ENCODE peak calls at places on chromosomes 3 and 15, in six cellular contexts. One of them, this sample, is unnamed.
A peak's percentile ranks its signal among the peaks of the same experiment; 100 is the strongest.

GRCh38 chr15:35953424-35953823 is 407.5 kb upstream of the DPH6 start:
- DNase-seq in foreskin fibroblast: no peak
- DNase-seq in AG08396: no peak
- DNase-seq in ureter: no peak
- DNase-seq in NCI-H345: no peak
- DNase-seq in NCI-H2081 treated with DMSO at 0.1 percent for 48 hours: no peak
- DNase-seq in this sample: no peak

GRCh38 chr3:194212869-194213320 is 76.9 kb downstream of the HES1 start:
- DNase-seq in foreskin fibroblast: no peak
- DNase-seq in AG08396: no peak
- DNase-seq in ureter: no peak
- DNase-seq in NCI-H345: no peak
- DNase-seq in NCI-H2081 treated with DMSO at 0.1 percent for 48 hours: no peak
- DNase-seq in this sample: no peak

GRCh38 chr15:42166225-42166940 is 9.9 kb upstream of the PLA2G4F start:
- DNase-seq in foreskin fibroblast: no peak
- DNase-seq in AG08396: no peak
- DNase-seq in ureter: no peak
- DNase-seq in NCI-H345: no peak
- DNase-seq in NCI-H2081 treated with DMSO at 0.1 percent for 48 hours: no peak
- DNase-seq in this sample: no peak

GRCh38 chr3:15535757-15536156 is 14.3 kb upstream of the COLQ start:
- DNase-seq in foreskin fibroblast: no peak
- DNase-seq in AG08396: no peak
- DNase-seq in ureter: no peak
- DNase-seq in NCI-H345: no peak
- DNase-seq in NCI-H2081 treated with DMSO at 0.1 percent for 48 hours: no peak
- DNase-seq in this sample: no peak

GRCh38 chr3:15634671-15635661 is 33.4 kb downstream of the BTD start:
- DNase-seq in foreskin fibroblast: peak; percentile 68
- DNase-seq in AG08396: peak; percentile 18
- DNase-seq in ureter: no peak
- DNase-seq in NCI-H345: no peak
- DNase-seq in NCI-H2081 treated with DMSO at 0.1 percent for 48 hours: no peak
- DNase-seq in this sample: no peak

GRCh38 chr3:126760541-126760940 is 56.5 kb downstream of the CHCHD6 start:
- DNase-seq in foreskin fibroblast: no peak
- DNase-seq in AG08396: no peak
- DNase-seq in ureter: no peak
- DNase-seq in NCI-H345: no peak
- DNase-seq in NCI-H2081 treated with DMSO at 0.1 percent for 48 hours: no peak
- DNase-seq in this sample: no peak

GRCh38 chr3:38084019-38084968 is 45.3 kb downstream of the DLEC1 start:
- DNase-seq in foreskin fibroblast: peak; percentile 12
- DNase-seq in AG08396: peak; percentile 67
- DNase-seq in ureter: no peak
- DNase-seq in NCI-H345: no peak
- DNase-seq in NCI-H2081 treated with DMSO at 0.1 percent for 48 hours: no peak
- DNase-seq in this sample: no peak

GRCh38 chr3:144257381-144257780 is 285.8 kb downstream of the DIPK2A start:
- DNase-seq in foreskin fibroblast: peak; percentile 9
- DNase-seq in AG08396: no peak
- DNase-seq in ureter: no peak
- DNase-seq in NCI-H345: no peak
- DNase-seq in NCI-H2081 treated with DMSO at 0.1 percent for 48 hours: no peak
- DNase-seq in this sample: no peak

GRCh38 chr3:8886556-8886955 is 76.7 kb downstream of the RAD18 start:
- DNase-seq in foreskin fibroblast: no peak
- DNase-seq in AG08396: no peak
- DNase-seq in ureter: no peak
- DNase-seq in NCI-H345: no peak
- DNase-seq in NCI-H2081 treated with DMSO at 0.1 percent for 48 hours: no peak
- DNase-seq in this sample: no peak

GRCh38 chr15:82048809-82049208 is 3.0 kb upstream of the MEX3B start:
- DNase-seq in foreskin fibroblast: no peak
- DNase-seq in AG08396: no peak
- DNase-seq in ureter: no peak
- DNase-seq in NCI-H345: no peak
- DNase-seq in NCI-H2081 treated with DMSO at 0.1 percent for 48 hours: no peak
- DNase-seq in this sample: no peak

GRCh38 chr3:141275973-141276372 is 44.3 kb downstream of the PXYLP1 start:
- DNase-seq in foreskin fibroblast: peak; percentile 49
- DNase-seq in AG08396: no peak
- DNase-seq in ureter: no peak
- DNase-seq in NCI-H345: no peak
- DNase-seq in NCI-H2081 treated with DMSO at 0.1 percent for 48 hours: no peak
- DNase-seq in this sample: no peak

GRCh38 chr15:63365004-63365555 is 16.6 kb downstream of the CA12 start:
- DNase-seq in foreskin fibroblast: no peak
- DNase-seq in AG08396: no peak
- DNase-seq in ureter: no peak
- DNase-seq in NCI-H345: no peak
- DNase-seq in NCI-H2081 treated with DMSO at 0.1 percent for 48 hours: no peak
- DNase-seq in this sample: no peak

GRCh38 chr3:8575364-8576104 is 69.1 kb downstream of the SSUH2 start:
- DNase-seq in foreskin fibroblast: peak; percentile 37
- DNase-seq in AG08396: peak; percentile 13
- DNase-seq in ureter: no peak
- DNase-seq in NCI-H345: no peak
- DNase-seq in NCI-H2081 treated with DMSO at 0.1 percent for 48 hours: no peak
- DNase-seq in this sample: no peak

GRCh38 chr3:112814256-112814655 is 32.4 kb downstream of the CD200R1L start:
- DNase-seq in foreskin fibroblast: peak; percentile 51
- DNase-seq in AG08396: peak; percentile 24
- DNase-seq in ureter: no peak
- DNase-seq in NCI-H345: no peak
- DNase-seq in NCI-H2081 treated with DMSO at 0.1 percent for 48 hours: no peak
- DNase-seq in this sample: no peak

GRCh38 chr3:144036498-144036897 is 64.9 kb downstream of the DIPK2A start:
- DNase-seq in foreskin fibroblast: no peak
- DNase-seq in AG08396: no peak
- DNase-seq in ureter: no peak
- DNase-seq in NCI-H345: no peak
- DNase-seq in NCI-H2081 treated with DMSO at 0.1 percent for 48 hours: no peak
- DNase-seq in this sample: no peak

GRCh38 chr15:52505141-52505540 is 23.5 kb downstream of the MYO5A start:
- DNase-seq in foreskin fibroblast: no peak
- DNase-seq in AG08396: no peak
- DNase-seq in ureter: no peak
- DNase-seq in NCI-H345: no peak
- DNase-seq in NCI-H2081 treated with DMSO at 0.1 percent for 48 hours: no peak
- DNase-seq in this sample: no peak

GRCh38 chr3:113746955-113747718 is at the start of gene ATP6V1A:
- DNase-seq in foreskin fibroblast: no peak
- DNase-seq in AG08396: peak; percentile 82
- DNase-seq in ureter: peak; percentile 75
- DNase-seq in NCI-H345: no peak
- DNase-seq in NCI-H2081 treated with DMSO at 0.1 percent for 48 hours: no peak
- DNase-seq in this sample: peak; percentile 92

GRCh38 chr15:44038801-44039200 is 156.3 kb downstream of the FRMD5 start:
- DNase-seq in foreskin fibroblast: no peak
- DNase-seq in AG08396: no peak
- DNase-seq in ureter: no peak
- DNase-seq in NCI-H345: no peak
- DNase-seq in NCI-H2081 treated with DMSO at 0.1 percent for 48 hours: no peak
- DNase-seq in this sample: no peak

GRCh38 chr15:96309143-96309542 is 21.4 kb upstream of the NR2F2 start:
- DNase-seq in foreskin fibroblast: no peak
- DNase-seq in AG08396: no peak
- DNase-seq in ureter: no peak
- DNase-seq in NCI-H345: no peak
- DNase-seq in NCI-H2081 treated with DMSO at 0.1 percent for 48 hours: no peak
- DNase-seq in this sample: no peak